ENCODE peak calls at places on chromosome 12, in nine cellular contexts. Q, B, G, W, R, N, A, X and F are unnamed samples.
A peak's percentile ranks its signal among the peaks of the same experiment; 100 is the strongest.

GRCh38 chr12:47088021-47088944 is 8.5 kb upstream of the AMIGO2 start:
- DNase-seq in Q (no peak), B (no peak), G (no peak), W (no peak), R (no peak), N (no peak), A (no peak), X (no peak), F (no peak)

GRCh38 chr12:123512838-123513665 is 20.5 kb downstream of the RILPL1 start:
- DNase-seq in Q (no peak), B (peak; percentile 51), G (no peak), W (no peak), R (no peak), N (no peak), A (no peak), X (no peak), F (no peak)

GRCh38 chr12:117141097-117141898 is 42.1 kb upstream of the TESC start:
- DNase-seq in Q (no peak), B (peak; percentile 71), G (no peak), W (no peak), R (no peak), N (no peak), A (no peak), X (no peak), F (no peak)

GRCh38 chr12:84922721-84923120 is 10.1 kb upstream of the SLC6A15 start:
- DNase-seq in Q (no peak), B (no peak), G (no peak), W (no peak), R (no peak), N (peak; percentile 19), A (no peak), X (no peak), F (no peak)

GRCh38 chr12:53532026-53532425 is 24.7 kb upstream of the NPFF start:
- DNase-seq in Q (no peak), B (no peak), G (no peak), W (no peak), R (no peak), N (no peak), A (no peak), X (no peak), F (no peak)

GRCh38 chr12:32139064-32139421 is 32.4 kb downstream of the BICD1 start:
- DNase-seq in Q (no peak), B (no peak), G (no peak), W (no peak), R (no peak), N (no peak), A (no peak), X (no peak), F (no peak)

GRCh38 chr12:1870086-1870485 is 48.4 kb downstream of the CACNA2D4 start:
- DNase-seq in Q (no peak), B (no peak), G (no peak), W (no peak), R (no peak), N (no peak), A (no peak), X (no peak), F (no peak)

GRCh38 chr12:110199360-110200123 is 75.4 kb downstream of the IFT81 start:
- DNase-seq in Q (no peak), B (no peak), G (peak; percentile 50), W (no peak), R (peak; percentile 32), N (peak; percentile 30), A (no peak), X (no peak), F (peak; percentile 32)

GRCh38 chr12:125340791-125341190 is 275.6 kb downstream of the AACS start:
- DNase-seq in Q (peak; percentile 11), B (no peak), G (peak; percentile 91), W (no peak), R (no peak), N (peak; percentile 46), A (no peak), X (no peak), F (peak; percentile 1)

GRCh38 chr12:124904306-124905098 is 9.9 kb downstream of the UBC start:
- DNase-seq in Q (peak; percentile 96), B (peak; percentile 87), G (peak; percentile 46), W (no peak), R (no peak), N (peak; percentile 93), A (peak; percentile 95), X (peak; percentile 69), F (peak; percentile 91)

DNA sequence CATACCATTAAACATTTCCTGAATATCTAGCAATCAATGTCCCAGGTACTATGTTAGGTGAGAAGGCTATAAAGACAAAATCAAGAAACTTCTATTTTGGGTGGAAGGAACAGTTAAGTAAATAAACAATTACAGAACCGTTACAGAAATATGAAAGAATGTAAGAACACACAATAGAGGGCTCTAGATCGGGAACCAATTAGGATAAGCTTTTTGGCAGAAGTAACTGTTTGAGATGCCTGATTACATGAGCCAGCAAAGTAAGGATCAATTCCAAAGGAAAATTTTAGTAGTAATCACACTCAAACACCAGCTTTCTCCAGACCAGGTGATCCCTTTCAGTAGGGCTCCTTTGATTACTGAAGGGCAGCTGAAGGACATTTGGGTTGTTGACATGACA is 33.9 kb downstream of the PPP1R12A start:
- DNase-seq in Q (no peak), B (no peak), G (no peak), W (no peak), R (no peak), N (no peak), A (no peak), X (no peak), F (no peak)
- TF ChIP-seq CTCF in Q (no peak), B (no peak), G (no peak), W (no peak), R (no peak), N (no peak), A (no peak), X (no peak), F (no peak)

GRCh38 chr12:96396209-96396608 is 4.0 kb downstream of the CDK17 start:
- DNase-seq in Q (no peak), B (no peak), G (no peak), W (no peak), R (no peak), N (no peak), A (no peak), X (no peak), F (no peak)

GRCh38 chr12:96396914-96397313 is 3.3 kb downstream of the CDK17 start:
- DNase-seq in Q (no peak), B (no peak), G (no peak), W (no peak), R (no peak), N (no peak), A (no peak), X (no peak), F (no peak)

GRCh38 chr12:96387981-96388380 is 12.3 kb downstream of the CDK17 start:
- DNase-seq in Q (no peak), B (no peak), G (no peak), W (no peak), R (no peak), N (no peak), A (no peak), X (no peak), F (no peak)

GRCh38 chr12:96395236-96395635 is 5.0 kb downstream of the CDK17 start:
- DNase-seq in Q (no peak), B (no peak), G (no peak), W (no peak), R (no peak), N (no peak), A (no peak), X (no peak), F (no peak)

DNA sequence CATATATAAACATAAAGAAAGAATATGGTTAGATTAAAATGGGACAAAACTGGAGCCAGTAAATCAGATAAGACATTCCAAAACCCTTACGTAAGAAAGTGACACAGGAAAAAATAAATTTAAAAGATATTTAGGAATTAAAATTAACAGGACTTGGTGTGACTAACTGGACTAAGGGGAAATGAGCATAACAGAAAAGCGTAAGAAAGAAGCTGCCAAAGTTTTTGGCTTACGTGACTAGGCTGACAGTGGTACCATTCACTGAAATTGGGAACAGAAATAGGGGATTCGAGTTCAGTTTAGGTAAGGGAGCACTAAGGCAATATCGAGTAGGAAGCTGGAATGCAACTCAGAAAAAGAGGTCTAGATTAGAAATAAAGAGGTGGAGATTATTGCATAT is 7.8 kb downstream of the CDK17 start:
- DNase-seq in Q (no peak), B (no peak), G (no peak), W (no peak), R (no peak), N (no peak), A (no peak), X (no peak), F (no peak)
- TF ChIP-seq CTCF in Q (no peak), B (no peak), G (no peak), W (no peak), R (no peak), N (no peak), A (no peak), X (no peak), F (no peak)

DNA sequence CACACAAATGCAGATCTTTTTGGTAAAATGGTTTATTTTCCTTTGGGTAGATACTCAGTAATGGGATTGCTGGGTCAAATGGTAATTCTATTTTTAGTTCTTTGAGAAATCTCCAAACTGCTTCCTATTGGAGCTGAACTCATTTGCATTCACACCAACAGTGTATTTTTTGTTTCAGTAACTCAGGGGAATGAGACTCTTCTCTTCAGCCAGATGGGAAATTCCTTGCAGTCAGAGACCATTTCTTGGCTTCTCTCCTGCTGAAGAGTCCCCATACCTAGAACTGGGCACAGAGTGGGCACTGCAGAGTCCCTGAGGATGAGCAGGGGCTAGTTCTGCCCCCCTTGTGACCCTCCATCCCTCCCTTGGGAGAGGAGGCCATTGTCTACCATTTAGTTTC is 10.8 kb downstream of the SDSL start:
- DNase-seq in Q (no peak), B (no peak), G (no peak), W (no peak), R (no peak), N (no peak), A (no peak), X (no peak), F (no peak)
- TF ChIP-seq CTCF in Q (no peak), B (no peak), G (no peak), W (no peak), R (no peak), N (no peak), A (no peak), X (no peak), F (no peak)

DNA sequence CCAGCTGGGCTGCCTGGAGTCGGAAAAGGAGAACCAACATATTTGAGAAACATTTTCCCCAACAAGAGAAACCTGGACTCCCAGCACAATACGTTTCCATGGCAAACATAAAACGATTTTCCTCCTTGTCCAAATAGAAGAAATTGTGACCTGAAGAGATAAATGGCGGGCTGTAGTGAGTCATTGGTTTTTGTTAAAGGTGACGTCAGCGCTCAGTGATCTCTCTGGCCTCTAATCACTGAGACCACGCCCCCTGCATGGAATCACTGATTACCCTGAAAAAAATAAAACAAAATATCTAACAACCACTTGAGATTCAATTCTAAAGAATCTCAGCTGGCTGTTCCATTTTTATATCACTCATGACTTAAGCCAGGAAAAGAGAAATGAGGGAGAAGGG is 6.1 kb downstream of the CCDC60 start:
- DNase-seq in Q (no peak), B (no peak), G (no peak), W (no peak), R (no peak), N (no peak), A (no peak), X (no peak), F (no peak)
- TF ChIP-seq CTCF in Q (no peak), B (no peak), G (no peak), W (no peak), R (no peak), N (no peak), A (no peak), X (no peak), F (no peak)